ENCODE peak calls at places on chromosome 11, in five cellular contexts. R is HCT116, P is endothelial cell of umbilical vein, A is GM12878, C is K562. N is an unnamed sample.

GRCh38 chr11:117900144-117900651 is 23.7 kb upstream of the FXYD6 start:
- DNase-seq in R (no peak), P (no peak), A (peak; percentile 60), C (no peak), N (no peak)

GRCh38 chr11:6170226-6170625 is at the start of gene OR52B2:
- DNase-seq in R (no peak), P (no peak), A (no peak), C (no peak), N (no peak)

GRCh38 chr11:88174627-88175003 is 628 bp downstream of the RAB38 start:
- DNase-seq in R (peak; percentile 45), P (peak; percentile 80), A (no peak), C (no peak), N (peak; percentile 3)

GRCh38 chr11:17498475-17498874 is 21.8 kb upstream of the ABCC8 start:
- DNase-seq in R (no peak), P (no peak), A (no peak), C (peak; percentile 26), N (no peak)

GRCh38 chr11:32573228-32573627 is 10.4 kb upstream of the EIF3M start:
- DNase-seq in R (no peak), P (no peak), A (no peak), C (no peak), N (no peak)

GRCh38 chr11:119189393-119189792 is 4.1 kb downstream of the NHERF4 start:
- DNase-seq in R (no peak), P (no peak), A (no peak), C (no peak), N (no peak)

GRCh38 chr11:112294688-112295340 is 34.2 kb upstream of the PLET1 start:
- DNase-seq in R (no peak), P (no peak), A (no peak), C (no peak), N (no peak)

GRCh38 chr11:26344647-26345046 is 12.7 kb downstream of the ANO3 start:
- DNase-seq in R (no peak), P (no peak), A (no peak), C (no peak), N (no peak)

GRCh38 chr11:96028746-96029145 is 104.8 kb upstream of the MTMR2 start:
- DNase-seq in R (no peak), P (peak; percentile 79), A (no peak), C (no peak), N (no peak)

GRCh38 chr11:128802358-128802981 is 64.6 kb downstream of the KCNJ1 start:
- DNase-seq in R (peak; percentile 21), P (peak; percentile 36), A (no peak), C (peak; percentile 20), N (no peak)

GRCh38 chr11:59463176-59463575 is 6.4 kb downstream of the OR4D6 start:
- DNase-seq in R (no peak), P (peak; percentile 85), A (no peak), C (no peak), N (no peak)

GRCh38 chr11:18802381-18803257 is 11.0 kb upstream of the PTPN5 start:
- DNase-seq in R (peak; percentile 58), P (peak; percentile 69), A (peak; percentile 12), C (peak; percentile 38), N (peak; percentile 65)

GRCh38 chr11:79413258-79413657 is 27.6 kb downstream of the TENM4 start:
- DNase-seq in R (no peak), P (no peak), A (no peak), C (no peak), N (no peak)

GRCh38 chr11:112279901-112280267 is 19.2 kb upstream of the PLET1 start:
- DNase-seq in R (no peak), P (peak; percentile 63), A (peak; percentile 17), C (peak; percentile 77), N (no peak)

GRCh38 chr11:120027546-120028180 is 110.2 kb downstream of the TRIM29 start:
- DNase-seq in R (no peak), P (no peak), A (no peak), C (no peak), N (no peak)

GRCh38 chr11:120339394-120339890 is 3.2 kb downstream of the ARHGEF12 start:
- DNase-seq in R (no peak), P (peak; percentile 85), A (no peak), C (peak; percentile 90), N (no peak)

GRCh38 chr11:75184757-75185156 is 33.9 kb downstream of the SLCO2B1 start:
- DNase-seq in R (no peak), P (no peak), A (no peak), C (no peak), N (peak; percentile 73)

GRCh38 chr11:78791254-78791653 is 216.6 kb upstream of the NARS2 start:
- DNase-seq in R (no peak), P (no peak), A (no peak), C (no peak), N (no peak)

GRCh38 chr11:76244311-76245061 is 38.2 kb upstream of the WNT11 start:
- DNase-seq in R (no peak), P (no peak), A (no peak), C (no peak), N (no peak)

GRCh38 chr11:86670179-86670578 is 2.2 kb downstream of the ME3 start:
- DNase-seq in R (no peak), P (no peak), A (no peak), C (no peak), N (no peak)

GRCh38 chr11:35990816-35991215 is 47.0 kb downstream of the LDLRAD3 start:
- DNase-seq in R (no peak), P (no peak), A (no peak), C (no peak), N (no peak)

GRCh38 chr11:44324787-44325525 is 15.0 kb upstream of the ALX4 start:
- DNase-seq in R (no peak), P (no peak), A (no peak), C (no peak), N (no peak)

GRCh38 chr11:13256216-13256615 is 21.4 kb upstream of the BMAL1 start:
- DNase-seq in R (no peak), P (no peak), A (no peak), C (no peak), N (no peak)

GRCh38 chr11:101915811-101916291 is 471 bp downstream of the ANGPTL5 start:
- DNase-seq in R (no peak), P (peak; percentile 79), A (no peak), C (no peak), N (no peak)

GRCh38 chr11:75380716-75381420 is 18.4 kb upstream of the RPS3 start:
- DNase-seq in R (no peak), P (no peak), A (no peak), C (no peak), N (no peak)

GRCh38 chr11:129380413-129380812 is 4.8 kb downstream of the BARX2 start:
- DNase-seq in R (no peak), P (no peak), A (no peak), C (no peak), N (no peak)

GRCh38 chr11:13329670-13330401 is 52.2 kb downstream of the BMAL1 start:
- DNase-seq in R (no peak), P (no peak), A (no peak), C (no peak), N (no peak)

GRCh38 chr11:45995342-45995734 is 72.9 kb downstream of the LARGE2 start:
- DNase-seq in R (no peak), P (no peak), A (no peak), C (peak; percentile 62), N (no peak)

GRCh38 chr11:70474710-70475109 is 76.4 kb downstream of the CTTN start:
- DNase-seq in R (no peak), P (no peak), A (no peak), C (no peak), N (no peak)
- H3K4me3 ChIP-seq in R (no peak overlapping the region), P (no peak overlapping the region), A (no peak overlapping the region), C (no peak overlapping the region), N (no peak overlapping the region)

DNA sequence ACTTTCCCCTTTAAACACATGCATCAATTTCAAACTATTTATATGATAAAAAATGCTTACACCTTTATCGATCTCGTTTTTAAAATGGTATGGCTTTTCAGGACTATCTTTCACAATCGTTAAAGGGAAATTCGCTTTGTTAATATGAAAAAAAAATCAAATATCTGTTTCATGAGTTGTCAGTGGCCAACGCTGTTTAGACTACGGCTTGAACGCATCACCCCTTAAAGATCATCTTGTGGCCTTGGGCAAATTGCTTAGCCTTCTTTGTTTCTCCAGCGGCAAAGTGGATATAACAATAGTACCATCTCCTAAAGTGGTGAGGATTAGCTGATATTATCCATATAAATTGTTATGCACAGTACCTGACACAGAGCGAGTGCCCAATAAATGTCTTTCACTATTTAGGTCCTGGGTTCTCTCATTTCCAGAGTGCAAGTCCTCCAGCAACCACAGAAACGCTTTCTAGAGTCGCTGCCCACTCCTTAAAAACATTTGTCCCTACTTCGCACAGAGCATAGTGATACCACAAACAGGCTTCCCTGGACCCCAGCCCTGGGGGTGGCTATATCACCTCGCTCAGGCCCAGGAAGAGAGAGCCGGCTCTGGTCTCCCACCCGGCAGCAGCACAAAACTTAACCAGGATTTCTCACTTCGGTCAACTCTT is 904 bp downstream of the SLC35F2 start:
- DNase-seq in R (no peak), P (peak; percentile 53), A (no peak), C (no peak), N (no peak)
- TF ChIP-seq EZH2 in R (no peak), P (no peak), A (no peak), C (no peak), N (no peak)

GRCh38 chr11:832529-833113 is at the start of gene CD151:
- DNase-seq in R (no peak), P (peak; percentile 55), A (no peak), C (peak; percentile 84), N (no peak)

GRCh38 chr11:833849-834311 is 1.1 kb downstream of the CD151 start:
- DNase-seq in R (no peak), P (peak; percentile 38), A (no peak), C (no peak), N (no peak)

GRCh38 chr11:836274-836673 is 3.5 kb downstream of the CD151 start:
- DNase-seq in R (no peak), P (no peak), A (no peak), C (no peak), N (no peak)

GRCh38 chr11:833114-833791 is 501 bp downstream of the CD151 start:
- DNase-seq in R (no peak), P (peak; percentile 63), A (no peak), C (peak; percentile 71), N (no peak)

GRCh38 chr11:834371-835316 is 1.9 kb downstream of the CD151 start:
- DNase-seq in R (peak; percentile 72), P (peak; percentile 93), A (no peak), C (no peak), N (no peak)
- TF ChIP-seq POLR2AphosphoS5 in R (peak; percentile 72), P (peak; percentile 95), A (no peak), C (no peak), N (no peak)

DNA sequence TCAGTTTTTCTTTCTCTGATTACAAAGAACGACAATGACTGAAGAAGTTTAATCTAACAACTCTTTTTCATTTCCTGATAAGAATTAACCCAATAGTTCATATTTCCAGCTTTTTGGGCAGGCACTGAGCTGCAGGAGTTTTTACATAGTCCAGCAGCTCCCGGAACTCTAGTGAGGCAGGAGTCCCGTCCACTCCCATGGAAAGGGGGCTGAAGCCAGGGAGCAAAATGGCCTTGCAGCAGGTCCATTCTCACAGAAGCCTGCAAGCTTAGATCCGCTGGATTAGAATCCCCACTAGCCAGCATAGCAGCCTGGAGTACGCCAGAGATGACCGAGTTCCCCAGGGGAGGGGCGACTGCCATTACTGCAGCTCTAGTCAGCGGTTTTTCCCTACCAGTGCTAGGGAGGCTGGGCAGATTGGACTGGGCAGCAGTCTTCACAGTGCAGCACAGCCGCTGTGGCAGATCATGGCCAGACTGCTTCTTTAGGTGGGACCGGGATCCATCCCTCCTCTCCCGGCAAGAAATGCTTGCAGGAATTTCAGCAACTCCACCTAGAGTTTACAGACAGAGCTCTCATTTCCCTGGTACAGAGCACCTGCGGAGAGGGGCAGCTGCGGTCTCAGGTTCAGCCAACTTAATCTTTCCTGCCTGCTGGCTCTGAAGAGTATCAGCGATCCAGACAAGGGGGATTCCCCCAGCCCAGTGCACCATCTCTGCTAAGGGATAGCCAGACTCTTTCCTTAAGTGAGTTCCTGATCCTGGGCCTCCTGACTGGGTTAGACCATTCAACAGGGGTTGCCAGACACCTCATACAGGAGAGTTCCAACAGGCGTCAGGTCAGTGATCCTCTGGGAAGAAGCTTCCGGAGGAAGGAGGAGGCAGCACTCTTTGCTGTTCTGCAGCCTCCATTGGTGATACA is 742 bp upstream of the CASP4 start:
- DNase-seq in R (no peak), P (peak; percentile 64), A (no peak), C (no peak), N (no peak)
- H3K4me3 ChIP-seq in R (peak overlapping the region; percentile 53), P (peak overlapping the region; percentile 91), A (peak overlapping the region; percentile 67), C (no peak overlapping the region), N (peak overlapping the region; percentile 81)

N was measured in SK-N-MC.